ENCODE peak calls at places on chromosomes 7 and 10, in five cellular contexts. One of them, this sample, is unnamed.

GRCh38 chr7:146961617-146962016 is 845.0 kb downstream of the CNTNAP2 start:
- DNase-seq in CD8-positive, alpha-beta T cell: no peak
- DNase-seq in cardiac muscle cell: no peak
- DNase-seq in prostate gland: no peak
- DNase-seq in fibroblast of mammary gland: peak
- DNase-seq in this sample: no peak

GRCh38 chr7:8176370-8177081 is 85.4 kb downstream of the ICA1 start:
- DNase-seq in CD8-positive, alpha-beta T cell: peak
- DNase-seq in prostate gland: no peak
- DNase-seq in cardiac muscle cell: no peak
- DNase-seq in fibroblast of mammary gland: no peak
- DNase-seq in this sample: peak

GRCh38 chr10:46541735-46542566 is 14.5 kb downstream of the GPRIN2 start:
- DNase-seq in cardiac muscle cell: no peak
- DNase-seq in CD8-positive, alpha-beta T cell: no peak
- DNase-seq in prostate gland: no peak
- DNase-seq in fibroblast of mammary gland: no peak
- DNase-seq in this sample: peak

GRCh38 chr10:1601371-1601906 is 135.9 kb downstream of the ADARB2 start:
- DNase-seq in CD8-positive, alpha-beta T cell: no peak
- DNase-seq in prostate gland: peak
- DNase-seq in fibroblast of mammary gland: no peak
- DNase-seq in cardiac muscle cell: no peak
- DNase-seq in this sample: no peak

GRCh38 chr7:69656890-69657289 is 58.6 kb downstream of the AUTS2 start:
- DNase-seq in prostate gland: no peak
- DNase-seq in fibroblast of mammary gland: peak
- DNase-seq in CD8-positive, alpha-beta T cell: no peak
- DNase-seq in cardiac muscle cell: no peak
- DNase-seq in this sample: no peak

GRCh38 chr10:94630017-94630688 is 53.4 kb upstream of the CYP2C18 start:
- DNase-seq in CD8-positive, alpha-beta T cell: no peak
- DNase-seq in cardiac muscle cell: peak
- DNase-seq in fibroblast of mammary gland: peak
- DNase-seq in prostate gland: no peak
- DNase-seq in this sample: no peak

GRCh38 chr10:124155781-124156401 is 62.5 kb upstream of the CHST15 start:
- DNase-seq in prostate gland: no peak
- DNase-seq in cardiac muscle cell: peak
- DNase-seq in CD8-positive, alpha-beta T cell: no peak
- DNase-seq in fibroblast of mammary gland: peak
- DNase-seq in this sample: no peak

GRCh38 chr7:112162161-112163020 is 43.8 kb downstream of the DOCK4 start:
- DNase-seq in prostate gland: no peak
- DNase-seq in cardiac muscle cell: peak
- DNase-seq in CD8-positive, alpha-beta T cell: no peak
- DNase-seq in fibroblast of mammary gland: peak
- DNase-seq in this sample: no peak

GRCh38 chr10:63246361-63246760 is 113.2 kb downstream of the NRBF2 start:
- DNase-seq in cardiac muscle cell: no peak
- DNase-seq in prostate gland: no peak
- DNase-seq in fibroblast of mammary gland: no peak
- DNase-seq in CD8-positive, alpha-beta T cell: no peak
- DNase-seq in this sample: no peak

GRCh38 chr10:107873007-107873406 is 708.5 kb upstream of the SORCS1 start:
- DNase-seq in fibroblast of mammary gland: no peak
- DNase-seq in prostate gland: no peak
- DNase-seq in CD8-positive, alpha-beta T cell: no peak
- DNase-seq in cardiac muscle cell: no peak
- DNase-seq in this sample: no peak

GRCh38 chr10:101468159-101468558 is 114.2 kb downstream of the BTRC start:
- DNase-seq in fibroblast of mammary gland: no peak
- DNase-seq in CD8-positive, alpha-beta T cell: no peak
- DNase-seq in cardiac muscle cell: no peak
- DNase-seq in prostate gland: no peak
- DNase-seq in this sample: no peak

GRCh38 chr10:78844956-78845355 is 223.8 kb upstream of the ZMIZ1 start:
- DNase-seq in cardiac muscle cell: no peak
- DNase-seq in fibroblast of mammary gland: no peak
- DNase-seq in CD8-positive, alpha-beta T cell: no peak
- DNase-seq in prostate gland: no peak
- DNase-seq in this sample: no peak

This sample was measured in CD14-positive monocyte.